ENCODE peak calls at places on chromosome 19, in six cellular contexts. Q is OCI-LY7, P is heart right ventricle, T is stomach, A is esophagus muscularis mucosa, R is ovary. B is an unnamed sample.
A peak's percentile ranks its signal among the peaks of the same experiment; 100 is the strongest.

GRCh38 chr19:32407004-32407992 is 1.7 kb downstream of the DPY19L3 start:
- DNase-seq in Q (no peak), P (no peak), T (peak; percentile 68), A (peak; percentile 89), R (peak; percentile 67), B (peak; percentile 23)

GRCh38 chr19:47523473-47523872 is 8.6 kb upstream of the NAPA start:
- DNase-seq in Q (peak; percentile 47), P (no peak), T (no peak), A (no peak), R (no peak), B (no peak)

GRCh38 chr19:7663711-7664110 is 5.1 kb upstream of the RETN start:
- DNase-seq in Q (no peak), P (no peak), T (no peak), A (no peak), R (no peak), B (no peak)

GRCh38 chr19:7393459-7393858 is 44.7 kb downstream of the ARHGEF18 start:
- DNase-seq in Q (no peak), P (no peak), T (no peak), A (no peak), R (no peak), B (no peak)

GRCh38 chr19:33683881-33684549 is 62.3 kb downstream of the CHST8 start:
- DNase-seq in Q (no peak), P (peak; percentile 33), T (no peak), A (no peak), R (peak; percentile 42), B (no peak)

GRCh38 chr19:43638214-43638990 is 1.2 kb downstream of the CADM4 start:
- DNase-seq in Q (no peak), P (no peak), T (no peak), A (no peak), R (no peak), B (no peak)

GRCh38 chr19:33665776-33666175 is 44.0 kb downstream of the CHST8 start:
- DNase-seq in Q (no peak), P (no peak), T (peak; percentile 9), A (no peak), R (no peak), B (no peak)

GRCh38 chr19:45254044-45254531 is 3.0 kb downstream of the MARK4 start:
- DNase-seq in Q (no peak), P (no peak), T (no peak), A (no peak), R (no peak), B (no peak)

GRCh38 chr19:16001481-16002312 is 52.9 kb downstream of the OR10H4 start:
- DNase-seq in Q (peak; percentile 8), P (no peak), T (no peak), A (peak; percentile 90), R (no peak), B (no peak)

GRCh38 chr19:55251296-55252081 is 7.3 kb downstream of the PPP6R1 start:
- DNase-seq in Q (peak; percentile 52), P (no peak), T (peak; percentile 68), A (no peak), R (no peak), B (no peak)

GRCh38 chr19:6710273-6711077 is 10.0 kb downstream of the C3 start:
- DNase-seq in Q (no peak), P (no peak), T (no peak), A (no peak), R (no peak), B (no peak)

GRCh38 chr19:12938054-12938535 is 314 bp upstream of the CALR start:
- DNase-seq in Q (peak; percentile 100), P (peak; percentile 98), T (peak; percentile 100), A (peak; percentile 100), R (peak; percentile 99), B (peak; percentile 100)

GRCh38 chr19:12939292-12939606 is 840 bp downstream of the CALR start:
- DNase-seq in Q (peak; percentile 66), P (no peak), T (no peak), A (no peak), R (no peak), B (no peak)

GRCh38 chr19:12939908-12940533 is 1.6 kb downstream of the CALR start:
- DNase-seq in Q (no peak), P (no peak), T (no peak), A (no peak), R (no peak), B (no peak)

GRCh38 chr19:12937243-12938053 is 961 bp upstream of the CALR start:
- DNase-seq in Q (peak; percentile 67), P (no peak), T (peak; percentile 68), A (peak; percentile 93), R (no peak), B (peak; percentile 57)

DNA sequence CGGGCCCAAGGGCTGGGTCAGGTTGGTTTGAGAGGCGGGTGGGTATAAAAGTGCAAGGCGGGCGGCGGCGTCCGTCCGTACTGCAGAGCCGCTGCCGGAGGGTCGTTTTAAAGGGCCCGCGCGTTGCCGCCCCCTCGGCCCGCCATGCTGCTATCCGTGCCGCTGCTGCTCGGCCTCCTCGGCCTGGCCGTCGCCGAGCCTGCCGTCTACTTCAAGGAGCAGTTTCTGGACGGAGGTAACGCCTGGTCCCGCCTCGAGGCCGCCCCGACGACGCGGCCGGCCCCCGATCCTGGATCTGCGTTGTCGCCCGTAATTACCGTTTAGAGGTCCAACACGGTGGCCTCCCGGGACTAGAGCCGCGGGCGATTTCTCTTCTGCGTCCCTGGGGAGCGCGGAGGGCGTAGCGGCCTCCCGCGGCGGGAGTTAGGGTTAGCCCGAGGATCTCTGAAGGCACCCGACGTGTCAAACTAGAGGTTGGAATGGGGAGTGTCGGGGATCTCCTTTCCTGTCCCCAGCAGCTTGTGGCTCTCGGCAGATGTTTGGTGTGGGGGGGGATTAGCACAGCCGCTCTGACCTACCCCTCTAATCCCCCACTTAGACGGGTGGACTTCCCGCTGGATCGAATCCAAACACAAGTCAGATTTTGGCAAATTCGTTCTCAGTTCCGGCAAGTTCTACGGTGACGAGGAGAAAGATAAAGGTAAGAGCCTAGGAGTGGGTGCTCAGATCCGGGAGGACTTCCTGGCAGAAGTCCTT is at the start of gene CALR:
- DNase-seq in Q (peak; percentile 62), P (peak; percentile 47), T (no peak), A (no peak), R (no peak), B (peak; percentile 79)
- TF ChIP-seq CTCF in Q (peak; percentile 25), P (peak; percentile 31), T (no peak), A (peak; percentile 7), R (no peak), B (peak; percentile 24)

DNA sequence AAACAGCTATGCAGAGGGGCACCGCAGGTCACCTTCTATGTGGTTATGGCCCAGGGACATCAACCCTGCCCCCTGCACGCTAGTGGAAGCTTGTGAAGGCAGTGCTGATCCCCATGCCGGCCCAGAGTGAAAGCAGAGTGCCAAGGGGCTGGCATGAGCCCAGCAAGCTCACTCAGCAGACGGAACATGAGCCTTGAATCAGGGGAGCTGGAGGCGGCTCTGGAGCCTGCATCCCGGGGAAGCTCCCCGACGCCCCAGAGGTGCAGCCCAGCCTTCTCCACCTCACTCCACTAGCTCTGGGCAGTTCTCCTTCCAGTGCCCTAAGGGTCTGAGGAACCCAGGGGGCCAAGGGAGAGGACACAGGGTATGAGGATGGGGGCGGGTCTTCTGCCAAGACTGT is 19.0 kb upstream of the ISYNA1 start:
- DNase-seq in Q (no peak), P (peak; percentile 68), T (no peak), A (no peak), R (peak; percentile 62), B (peak; percentile 80)
- H3K27ac ChIP-seq in Q (no peak overlapping the region), P (no peak overlapping the region), T (peak overlapping the region; percentile 48), A (peak overlapping the region; percentile 93), R (peak overlapping the region; percentile 25), B (peak overlapping the region; percentile 65)

GRCh38 chr19:18928018-18928805 is 8.7 kb downstream of the DDX49 start:
- DNase-seq in Q (no peak), P (no peak), T (no peak), A (no peak), R (no peak), B (no peak)

GRCh38 chr19:18931316-18932162 is 9.5 kb downstream of the HOMER3 start:
- DNase-seq in Q (no peak), P (no peak), T (no peak), A (no peak), R (peak; percentile 54), B (no peak)

GRCh38 chr19:18929311-18929710 is 9.8 kb downstream of the DDX49 start:
- DNase-seq in Q (no peak), P (no peak), T (no peak), A (no peak), R (no peak), B (no peak)

GRCh38 chr19:18933297-18933696 is 7.7 kb downstream of the HOMER3 start:
- DNase-seq in Q (no peak), P (no peak), T (no peak), A (no peak), R (no peak), B (no peak)

GRCh38 chr19:18932216-18932841 is 8.7 kb downstream of the HOMER3 start:
- DNase-seq in Q (peak; percentile 85), P (peak; percentile 84), T (peak; percentile 82), A (no peak), R (peak; percentile 86), B (peak; percentile 85)
- H3K4me3 ChIP-seq in Q (peak overlapping the region; percentile 66), P (no peak overlapping the region), T (peak overlapping the region; percentile 38), A (peak overlapping the region; percentile 31), R (no peak overlapping the region), B (no peak overlapping the region)

GRCh38 chr19:35206379-35206778 is 22.2 kb downstream of the FAM187B start:
- DNase-seq in Q (peak; percentile 85), P (no peak), T (no peak), A (no peak), R (no peak), B (no peak)

GRCh38 chr19:35202722-35203674 is 25.5 kb downstream of the FAM187B start:
- DNase-seq in Q (no peak), P (no peak), T (no peak), A (peak; percentile 53), R (no peak), B (no peak)

GRCh38 chr19:35206855-35207254 is 21.7 kb downstream of the FAM187B start:
- DNase-seq in Q (no peak), P (no peak), T (peak; percentile 10), A (peak; percentile 83), R (no peak), B (no peak)

GRCh38 chr19:35205733-35206323 is 22.7 kb downstream of the FAM187B start:
- DNase-seq in Q (peak; percentile 51), P (no peak), T (no peak), A (peak; percentile 62), R (no peak), B (no peak)

DNA sequence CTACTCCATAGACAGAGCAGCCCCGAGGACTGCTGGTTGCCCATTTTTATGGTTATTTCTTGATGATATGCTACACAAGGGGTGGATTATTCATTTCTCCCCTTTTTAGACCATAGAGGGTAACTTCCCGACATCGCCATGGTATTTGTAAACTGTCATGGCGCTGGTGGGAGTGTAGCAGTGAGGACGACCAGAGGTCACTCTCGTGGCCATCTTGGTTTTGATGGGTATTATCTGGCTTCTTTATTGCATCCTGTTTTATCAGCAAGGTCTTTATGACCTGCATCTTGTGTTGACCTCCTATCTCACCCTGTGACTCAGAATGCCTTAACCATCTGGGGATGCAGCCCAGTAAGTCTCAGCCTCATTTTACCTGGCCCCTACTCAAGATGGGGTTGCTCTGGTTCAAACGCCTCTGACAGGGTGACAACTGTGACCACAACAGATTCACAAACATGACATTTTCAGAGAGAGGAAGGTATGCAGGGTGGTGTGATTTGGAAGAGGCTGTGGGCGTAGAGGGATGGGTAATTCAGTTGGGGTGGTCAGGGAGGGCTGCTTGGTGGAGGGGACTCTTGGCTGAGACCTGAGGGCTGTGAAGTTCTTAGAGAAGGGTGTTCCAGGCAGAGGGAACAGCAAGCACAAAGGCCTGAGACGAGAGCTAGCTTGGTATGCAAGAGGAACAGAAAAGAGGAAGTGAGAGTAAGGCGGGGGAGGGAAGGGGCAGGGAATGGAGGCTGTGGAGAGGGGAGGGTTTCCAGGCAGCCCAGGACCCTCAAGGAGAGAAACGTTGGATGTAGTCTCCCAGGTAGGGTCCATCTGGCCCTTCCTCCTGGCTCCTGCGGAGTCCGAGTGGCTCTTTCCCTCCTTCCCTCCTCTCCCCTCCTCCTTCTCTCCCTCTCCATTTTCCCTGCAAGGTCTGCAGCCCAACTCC is 23.5 kb downstream of the FAM187B start:
- DNase-seq in Q (peak; percentile 90), P (no peak), T (no peak), A (peak; percentile 86), R (no peak), B (peak; percentile 34)
- TF ChIP-seq CTCF in Q (no peak), P (no peak), T (no peak), A (no peak), R (no peak), B (no peak)